ENCODE peak calls at places on chromosomes 3 and 15, in five cellular contexts. P, X, N, R and K are unnamed samples.

GRCh38 chr15:70530503-70530902 is 232.9 kb downstream of the UACA start:
- DNase-seq in N (no peak), R (no peak), P (no peak), X (no peak), K (no peak)

GRCh38 chr3:11272913-11273574 is 847 bp downstream of the ATG7 start:
- DNase-seq in R (no peak), P (no peak), N (peak), X (no peak), K (no peak)

GRCh38 chr3:66376568-66376967 is 124.3 kb downstream of the LRIG1 start:
- DNase-seq in P (no peak), R (no peak), X (no peak), N (peak), K (no peak)

GRCh38 chr3:5136619-5137429 is 14.7 kb downstream of the ARL8B start:
- DNase-seq in X (no peak), R (no peak), P (no peak), N (no peak), K (no peak)

GRCh38 chr3:29275309-29275708 is 5.6 kb upstream of the RBMS3 start:
- DNase-seq in R (peak), P (no peak), N (no peak), X (no peak), K (no peak)

GRCh38 chr3:138642226-138642926 is 33.8 kb downstream of the FAIM start:
- DNase-seq in R (no peak), X (no peak), N (no peak), P (no peak), K (no peak)

GRCh38 chr3:69107841-69108240 is 14.6 kb downstream of the LMOD3 start:
- DNase-seq in P (no peak), X (no peak), R (no peak), N (no peak), K (no peak)

GRCh38 chr3:108042300-108042699 is 48.5 kb downstream of the CD47 start:
- DNase-seq in R (no peak), P (no peak), X (no peak), N (no peak), K (no peak)

GRCh38 chr15:40379853-40380252 is 2.7 kb upstream of the KNSTRN start:
- DNase-seq in N (peak), X (no peak), P (no peak), R (peak), K (no peak)

GRCh38 chr3:159860269-159860668 is 128.4 kb upstream of the IL12A start:
- DNase-seq in N (no peak), R (no peak), X (no peak), P (no peak), K (no peak)

GRCh38 chr15:80942746-80943565 is 46.7 kb downstream of the MESD start:
- DNase-seq in X (no peak), R (peak), P (no peak), N (no peak), K (no peak)

GRCh38 chr15:31399544-31400171 is 73.0 kb downstream of the KLF13 start:
- DNase-seq in P (no peak), R (peak), X (no peak), N (peak), K (peak)

GRCh38 chr3:77553240-77553639 is 513.3 kb downstream of the ROBO2 start:
- DNase-seq in N (no peak), P (no peak), R (no peak), X (no peak), K (no peak)